ENCODE peak calls at places on chromosomes 1 and 21, in seven cellular contexts. R is IMR-90, T is GM23338, Y is mammary epithelial cell, Q is pancreas, B is OCI-LY7, W is adrenal gland. K is an unnamed sample.

GRCh38 chr1:6358757-6359567 is 34.6 kb downstream of the ACOT7 start:
- DNase-seq in R (peak; percentile 86), T (peak; percentile 71), Y (peak; percentile 66), Q (peak; percentile 28), B (peak; percentile 23), W (no peak), K (peak; percentile 50)

GRCh38 chr1:15714438-15715136 is 21.5 kb upstream of the SLC25A34 start:
- DNase-seq in R (peak; percentile 75), T (no peak), Y (no peak), Q (no peak), B (no peak), W (no peak), K (no peak)

GRCh38 chr1:185291647-185292046 is 25.4 kb downstream of the IVNS1ABP start:
- DNase-seq in R (no peak), T (no peak), Y (no peak), Q (no peak), B (no peak), W (no peak), K (no peak)

GRCh38 chr1:174200746-174201145 is 41.4 kb downstream of the RABGAP1L start:
- DNase-seq in R (no peak), T (no peak), Y (no peak), Q (no peak), B (no peak), W (no peak), K (no peak)

GRCh38 chr1:208185801-208186201 is 58.4 kb downstream of the PLXNA2 start:
- DNase-seq in R (peak; percentile 57), T (no peak), Y (no peak), Q (no peak), B (no peak), W (no peak), K (no peak)

GRCh38 chr1:31509124-31510072 is 66.9 kb upstream of the TINAGL1 start:
- DNase-seq in R (no peak), T (no peak), Y (no peak), Q (no peak), B (no peak), W (no peak), K (peak; percentile 34)

GRCh38 chr1:10253755-10254154 is 43.4 kb downstream of the KIF1B start:
- DNase-seq in R (peak; percentile 90), T (no peak), Y (peak; percentile 61), Q (no peak), B (no peak), W (peak; percentile 68), K (no peak)

GRCh38 chr1:230682274-230682673 is 31.6 kb downstream of the AGT start:
- DNase-seq in R (no peak), T (no peak), Y (no peak), Q (no peak), B (no peak), W (peak; percentile 26), K (no peak)

GRCh38 chr1:229344937-229345684 is 2.3 kb upstream of the CCSAP start:
- DNase-seq in R (peak; percentile 13), T (no peak), Y (no peak), Q (no peak), B (no peak), W (no peak), K (no peak)

GRCh38 chr1:156504062-156504813 is 3.7 kb upstream of the MEF2D start:
- DNase-seq in R (peak; percentile 33), T (no peak), Y (no peak), Q (no peak), B (peak; percentile 84), W (peak; percentile 27), K (no peak)

GRCh38 chr1:53905509-53905908 is 11.5 kb downstream of the DIO1 start:
- DNase-seq in R (no peak), T (no peak), Y (no peak), Q (no peak), B (no peak), W (no peak), K (no peak)

GRCh38 chr1:74245168-74245753 is 10.1 kb downstream of the TNNI3K start:
- DNase-seq in R (no peak), T (peak; percentile 85), Y (no peak), Q (no peak), B (no peak), W (no peak), K (no peak)

GRCh38 chr1:212864201-212864600 is 6.1 kb downstream of the FLVCR1 start:
- DNase-seq in R (no peak), T (no peak), Y (no peak), Q (no peak), B (no peak), W (no peak), K (no peak)

GRCh38 chr1:106344494-106344893 is 712.0 kb upstream of the PRMT6 start:
- DNase-seq in R (no peak), T (peak; percentile 17), Y (no peak), Q (no peak), B (no peak), W (no peak), K (no peak)

GRCh38 chr1:93014156-93014555 is 52.9 kb upstream of the DIPK1A start:
- DNase-seq in R (peak; percentile 10), T (no peak), Y (no peak), Q (no peak), B (no peak), W (no peak), K (no peak)
- H3K4me3 ChIP-seq in R (no peak overlapping the region), T (no peak overlapping the region), Y (no peak overlapping the region), Q (no peak overlapping the region), B (no peak overlapping the region), W (no peak overlapping the region), K (no peak overlapping the region)

GRCh38 chr21:44875341-44875740 is 1.9 kb upstream of the PTTG1IP start:
- DNase-seq in R (peak; percentile 22), T (no peak), Y (peak; percentile 73), Q (no peak), B (peak; percentile 34), W (no peak), K (no peak)
- TF ChIP-seq CTCF in R (no peak), T (no peak), Y (peak; percentile 47), Q (no peak), B (peak; percentile 47), W (no peak), K (no peak)

GRCh38 chr1:192270398-192270797 is 46.4 kb upstream of the RGS21 start:
- DNase-seq in R (peak; percentile 50), T (no peak), Y (peak; percentile 12), Q (no peak), B (no peak), W (no peak), K (no peak)
- H3K36me3 ChIP-seq in R (no peaks in the 10 kb centered on the region), T (no peaks in the 10 kb centered on the region), Y (no peaks in the 10 kb centered on the region), Q (no peaks in the 10 kb centered on the region), B (no peaks in the 10 kb centered on the region), W (no peaks in the 10 kb centered on the region), K (no peaks in the 10 kb centered on the region)

DNA sequence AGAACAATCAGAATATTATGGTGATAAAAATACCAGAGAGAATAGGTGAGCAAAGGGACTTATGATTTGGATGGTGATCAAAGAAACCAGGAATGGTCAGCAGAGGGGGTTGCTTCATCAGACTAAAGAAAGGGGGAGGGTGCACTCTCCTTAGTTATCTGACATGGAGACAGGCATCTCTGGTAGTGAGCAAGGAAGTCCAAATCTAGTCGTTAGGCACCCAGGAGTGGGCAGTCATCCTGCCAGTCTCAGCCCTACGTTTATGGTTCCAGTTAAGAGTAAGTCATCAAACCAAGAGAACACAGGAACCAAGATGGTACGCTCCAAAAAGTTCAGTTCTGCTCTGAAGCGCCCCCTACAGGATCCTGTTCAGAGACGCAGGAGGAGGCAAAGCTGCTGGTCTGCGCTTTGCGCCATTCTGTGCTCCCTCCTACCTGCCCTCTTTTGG is 28.6 kb downstream of the EBNA1BP2 start:
- DNase-seq in R (no peak), T (peak; percentile 91), Y (peak; percentile 11), Q (no peak), B (peak; percentile 22), W (no peak), K (no peak)
- H3K4me3 ChIP-seq in R (no peak overlapping the region), T (no peak overlapping the region), Y (no peak overlapping the region), Q (no peak overlapping the region), B (no peak overlapping the region), W (no peak overlapping the region), K (no peak overlapping the region)

DNA sequence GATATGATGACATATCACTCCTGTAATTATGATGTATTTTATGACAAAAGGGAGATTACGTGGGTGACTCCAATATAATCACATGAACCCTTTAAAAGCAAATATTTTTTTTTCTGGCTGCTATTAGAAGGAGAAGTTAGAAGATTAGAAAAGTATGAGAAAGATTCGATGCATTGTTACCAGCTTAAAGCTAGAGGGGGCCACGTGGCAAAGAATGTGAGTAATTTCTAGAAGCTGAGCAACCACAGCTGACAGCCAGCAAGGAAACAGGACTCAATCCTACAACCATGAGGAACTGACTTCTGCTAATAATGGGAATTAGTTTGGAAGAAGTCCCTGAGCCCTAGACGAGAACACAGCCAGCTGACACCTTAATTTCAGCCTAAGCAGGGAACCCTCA is 56.3 kb upstream of the C1orf87 start:
- DNase-seq in R (no peak), T (peak; percentile 49), Y (no peak), Q (no peak), B (no peak), W (no peak), K (no peak)
- TF ChIP-seq CTCF in R (no peak), T (peak; percentile 49), Y (no peak), Q (no peak), B (no peak), W (no peak), K (no peak)

DNA sequence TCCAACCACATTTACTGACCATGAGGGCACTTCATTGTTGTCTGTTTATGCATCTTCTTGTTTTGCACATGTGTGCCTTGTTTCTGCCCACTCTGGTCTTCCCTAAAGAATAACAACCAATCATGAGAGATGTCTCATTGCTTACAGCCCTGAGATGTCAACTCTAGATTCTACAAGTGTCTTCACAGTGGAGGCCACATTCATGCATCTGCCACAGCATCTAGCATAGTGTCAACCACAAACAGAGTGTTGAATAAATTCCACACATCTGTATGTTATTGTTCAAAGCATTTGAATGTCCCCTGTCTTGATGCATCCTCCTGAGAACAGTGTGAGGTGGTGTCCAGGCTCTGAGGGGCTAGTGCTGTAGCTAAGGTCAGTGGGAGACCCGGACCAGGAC is 43.1 kb downstream of the KCNC4 start:
- DNase-seq in R (no peak), T (no peak), Y (no peak), Q (no peak), B (no peak), W (no peak), K (no peak)
- H3K36me3 ChIP-seq in R (no peaks in the 10 kb centered on the region), T (no peaks in the 10 kb centered on the region), Y (no peaks in the 10 kb centered on the region), Q (no peaks in the 10 kb centered on the region), B (no peaks in the 10 kb centered on the region), W (no peaks in the 10 kb centered on the region), K (no peaks in the 10 kb centered on the region)